ENCODE peak calls at places on chromosome 7, in ten cellular contexts. V is SK-N-DZ; S is activated CD4-positive, alpha-beta T cell treated with anti-CD3 and anti-CD28 coated beads, Interleukin-2, amount 50 U/mL, for 48 hours; I is iPS-NIHi11; X is transverse colon; R is AG08395; M is renal cortical epithelial cell; O is activated gamma-delta T cell; H is upper lobe of right lung; N is NCI-H2029. E is an unnamed sample.

GRCh38 chr7:35556532-35557471 is 138.1 kb downstream of the HERPUD2 start:
- DNase-seq in V (no peak), S (no peak), I (no peak), X (no peak), R (no peak), M (peak), O (no peak), H (no peak), N (no peak), E (no peak)

GRCh38 chr7:94022550-94022949 is 18.4 kb upstream of the BET1 start:
- DNase-seq in V (no peak), S (no peak), I (no peak), X (no peak), R (no peak), M (peak), O (no peak), H (no peak), N (no peak), E (no peak)

GRCh38 chr7:33334349-33334748 is 205.0 kb downstream of the BBS9 start:
- DNase-seq in V (peak), S (no peak), I (peak), X (no peak), R (no peak), M (peak), O (no peak), H (no peak), N (peak), E (no peak)

GRCh38 chr7:85078181-85078580 is 108.7 kb downstream of the SEMA3D start:
- DNase-seq in V (no peak), S (no peak), I (no peak), X (no peak), R (no peak), M (no peak), O (no peak), H (no peak), N (no peak), E (no peak)

GRCh38 chr7:77800158-77800557 is 1.6 kb downstream of the PHTF2 start:
- DNase-seq in V (no peak), S (peak), I (no peak), X (no peak), R (no peak), M (no peak), O (no peak), H (no peak), N (no peak), E (no peak)

GRCh38 chr7:98051118-98051744 is 55.4 kb upstream of the LMTK2 start:
- DNase-seq in V (peak), S (peak), I (peak), X (peak), R (no peak), M (no peak), O (no peak), H (no peak), N (peak), E (no peak)

GRCh38 chr7:136998495-136998894 is 130.0 kb downstream of the CHRM2 start:
- DNase-seq in V (no peak), S (no peak), I (no peak), X (no peak), R (no peak), M (no peak), O (no peak), H (no peak), N (no peak), E (no peak)

GRCh38 chr7:45911311-45911710 is 9.8 kb downstream of the IGFBP3 start:
- DNase-seq in V (no peak), S (no peak), I (no peak), X (no peak), R (no peak), M (no peak), O (no peak), H (no peak), N (no peak), E (no peak)

GRCh38 chr7:146054909-146055308 is 61.7 kb upstream of the CNTNAP2 start:
- DNase-seq in V (no peak), S (no peak), I (no peak), X (no peak), R (no peak), M (no peak), O (no peak), H (no peak), N (no peak), E (no peak)

GRCh38 chr7:98357751-98358161 is 43.1 kb downstream of the BAIAP2L1 start:
- DNase-seq in V (no peak), S (no peak), I (no peak), X (peak), R (no peak), M (peak), O (no peak), H (no peak), N (no peak), E (peak)

GRCh38 chr7:51286392-51286791 is 30.2 kb downstream of the COBL start:
- DNase-seq in V (no peak), S (no peak), I (no peak), X (no peak), R (no peak), M (no peak), O (no peak), H (no peak), N (no peak), E (no peak)

GRCh38 chr7:137790828-137791227 is 55.9 kb downstream of the DGKI start:
- DNase-seq in V (no peak), S (no peak), I (no peak), X (no peak), R (no peak), M (peak), O (no peak), H (no peak), N (no peak), E (no peak)

GRCh38 chr7:7798510-7798909 is 80.1 kb upstream of the RPA3 start:
- DNase-seq in V (peak), S (no peak), I (no peak), X (no peak), R (no peak), M (no peak), O (no peak), H (no peak), N (no peak), E (no peak)

GRCh38 chr7:90383422-90383821 is 19.8 kb upstream of the CLDN12 start:
- DNase-seq in V (no peak), S (no peak), I (no peak), X (no peak), R (peak), M (peak), O (no peak), H (no peak), N (no peak), E (no peak)

GRCh38 chr7:139094596-139094995 is 14.9 kb downstream of the ZC3HAV1 start:
- DNase-seq in V (no peak), S (no peak), I (no peak), X (no peak), R (no peak), M (peak), O (no peak), H (no peak), N (no peak), E (no peak)

GRCh38 chr7:22980422-22980821 is 33.5 kb downstream of the HYCC1 start:
- DNase-seq in V (no peak), S (no peak), I (no peak), X (no peak), R (peak), M (peak), O (no peak), H (no peak), N (no peak), E (no peak)

GRCh38 chr7:102814025-102814471 is 65.2 kb downstream of the FAM185A start:
- DNase-seq in V (no peak), S (no peak), I (no peak), X (no peak), R (peak), M (peak), O (no peak), H (no peak), N (no peak), E (no peak)

GRCh38 chr7:65475734-65476319 is 102.2 kb downstream of the ZNF92 start:
- DNase-seq in V (no peak), S (no peak), I (no peak), X (peak), R (no peak), M (peak), O (no peak), H (no peak), N (peak), E (no peak)

GRCh38 chr7:94540428-94540827 is 30.8 kb downstream of the CASD1 start:
- DNase-seq in V (no peak), S (no peak), I (no peak), X (no peak), R (no peak), M (no peak), O (no peak), H (no peak), N (no peak), E (no peak)